ENCODE peak calls at places on chromosomes 3 and 15, in ten cellular contexts. O is stimulated activated CD4-positive, alpha-beta T cell treated with anti-CD3 and anti-CD28 coated beads, Interleukin-4, amount 100 ng/mL, for 24 hours; J is stomach; P is stimulated activated effector memory CD8-positive, alpha-beta T cell treated with anti-CD3 and anti-CD28 coated beads, Interleukin-12 subunit alpha, Interleukin-12 subunit beta, amount 100 ng/mL, for 72 hours; B is naive B cell; N is NCI-H446 treated with DMSO at 0.1 percent for 48 hours; Y is endodermal cell; C is fibroblast of the conjunctiva; G is cardiac fibroblast; E is heart left ventricle. M is an unnamed sample.

GRCh38 chr15:91268510-91268909 is 168.5 kb downstream of the SV2B start:
- DNase-seq in P (no peak), C (no peak), B (no peak), N (no peak), E (no peak), O (no peak), Y (peak; percentile 81), G (no peak), J (no peak), M (no peak)

GRCh38 chr3:107430214-107431047 is 53.2 kb downstream of the CCDC54 start:
- DNase-seq in J (no peak), P (no peak), N (no peak), C (no peak), Y (peak; percentile 68), G (peak; percentile 59), B (peak; percentile 9), O (no peak), E (peak; percentile 29), M (peak; percentile 14)

GRCh38 chr3:190012314-190012782 is 108.3 kb downstream of the P3H2 start:
- DNase-seq in C (no peak), P (no peak), N (no peak), Y (peak; percentile 60), J (no peak), O (no peak), B (no peak), E (no peak), G (peak; percentile 55), M (peak; percentile 24)

GRCh38 chr3:77078279-77078678 is 38.4 kb downstream of the ROBO2 start:
- DNase-seq in Y (no peak), B (no peak), E (no peak), O (no peak), P (no peak), N (no peak), J (no peak), G (no peak), C (no peak), M (no peak)

GRCh38 chr15:101045236-101045646 is 126.1 kb downstream of the LRRK1 start:
- DNase-seq in E (peak; percentile 47), G (peak; percentile 59), N (no peak), O (no peak), J (peak; percentile 15), Y (no peak), B (no peak), P (no peak), C (no peak), M (no peak)

GRCh38 chr3:11170052-11170770 is 15.9 kb downstream of the HRH1 start:
- DNase-seq in G (no peak), Y (peak; percentile 36), B (no peak), J (no peak), C (no peak), O (no peak), P (no peak), N (no peak), E (no peak), M (no peak)

GRCh38 chr15:96626936-96627577 is 296.6 kb downstream of the NR2F2 start:
- DNase-seq in Y (peak; percentile 43), G (peak; percentile 6), E (peak; percentile 52), O (no peak), J (no peak), B (no peak), C (no peak), N (no peak), P (no peak), M (no peak)

GRCh38 chr15:76812381-76812780 is 92.8 kb downstream of the SCAPER start:
- DNase-seq in O (no peak), J (no peak), B (no peak), G (no peak), P (no peak), C (no peak), E (no peak), N (no peak), Y (no peak), M (no peak)

GRCh38 chr3:125357032-125357658 is 18.0 kb downstream of the ZNF148 start:
- DNase-seq in C (no peak), E (peak; percentile 63), P (peak; percentile 9), N (no peak), B (peak; percentile 66), J (peak; percentile 33), G (no peak), Y (peak; percentile 70), O (peak; percentile 58), M (peak; percentile 86)

GRCh38 chr3:20999661-21000060 is 751.3 kb downstream of the ZNF385D start:
- DNase-seq in O (no peak), G (no peak), N (no peak), E (no peak), B (no peak), Y (no peak), P (no peak), C (no peak), J (no peak), M (no peak)

GRCh38 chr3:43796041-43796596 is 105.4 kb downstream of the ABHD5 start:
- DNase-seq in N (no peak), B (no peak), P (no peak), O (no peak), C (no peak), J (no peak), G (peak; percentile 33), Y (no peak), E (no peak), M (no peak)

GRCh38 chr3:158430968-158431367 is 140.0 kb upstream of the MLF1 start:
- DNase-seq in Y (no peak), N (no peak), C (no peak), G (no peak), B (no peak), J (no peak), O (no peak), E (no peak), P (no peak), M (no peak)

GRCh38 chr3:13219902-13220296 is 146.7 kb upstream of the IQSEC1 start:
- DNase-seq in J (no peak), O (no peak), P (no peak), Y (no peak), B (no peak), E (no peak), C (no peak), G (no peak), N (no peak), M (no peak)

GRCh38 chr15:27768731-27769510 is 330.2 kb downstream of the OCA2 start:
- DNase-seq in O (no peak), P (no peak), G (no peak), N (no peak), Y (no peak), C (no peak), J (no peak), B (no peak), E (no peak), M (no peak)

GRCh38 chr3:14524920-14525660 is 15.1 kb downstream of the GRIP2 start:
- DNase-seq in J (no peak), Y (peak; percentile 42), N (no peak), C (no peak), O (no peak), B (no peak), E (peak; percentile 15), G (no peak), P (no peak), M (no peak)

GRCh38 chr15:74044267-74045110 is 37.9 kb downstream of the GOLGA6A start:
- DNase-seq in N (no peak), B (no peak), J (no peak), C (no peak), E (peak; percentile 81), O (no peak), P (no peak), G (no peak), Y (no peak), M (no peak)

GRCh38 chr3:116000315-116000714 is 377.0 kb downstream of the GAP43 start:
- DNase-seq in B (no peak), O (no peak), C (peak; percentile 49), G (peak; percentile 97), J (no peak), Y (no peak), P (no peak), E (no peak), N (no peak), M (peak; percentile 44)

GRCh38 chr15:81083201-81083600 is 50.9 kb upstream of the CFAP161 start:
- DNase-seq in B (no peak), O (no peak), Y (no peak), C (no peak), E (no peak), G (no peak), N (no peak), J (no peak), P (no peak), M (no peak)

GRCh38 chr15:63387741-63388468 is 6.3 kb upstream of the CA12 start:
- DNase-seq in E (no peak), C (no peak), B (no peak), J (no peak), Y (no peak), O (no peak), N (no peak), G (no peak), P (no peak), M (no peak)

GRCh38 chr3:130711885-130712284 is 34.7 kb downstream of the PIK3R4 start:
- DNase-seq in J (no peak), O (no peak), E (no peak), B (no peak), C (peak; percentile 43), N (no peak), P (no peak), G (no peak), Y (no peak), M (no peak)

GRCh38 chr3:159139326-159139725 is 337.5 kb downstream of the MFSD1 start:
- DNase-seq in C (no peak), B (no peak), P (no peak), Y (no peak), O (no peak), N (no peak), G (no peak), J (no peak), E (no peak), M (no peak)

GRCh38 chr3:138348107-138348949 is at the start of gene MRAS:
- DNase-seq in P (peak; percentile 5), Y (peak; percentile 92), C (peak; percentile 45), N (peak; percentile 22), J (peak; percentile 79), E (peak; percentile 91), G (peak; percentile 82), O (peak; percentile 6), B (no peak), M (peak; percentile 91)

GRCh38 chr3:58356054-58356453 is 23.4 kb downstream of the PXK start:
- DNase-seq in G (no peak), P (no peak), C (no peak), N (no peak), J (no peak), E (peak; percentile 31), O (no peak), Y (no peak), B (peak; percentile 75), M (no peak)

GRCh38 chr3:141368062-141368924 is at the start of gene ZBTB38:
- DNase-seq in C (peak; percentile 80), J (peak; percentile 93), B (no peak), Y (peak; percentile 95), P (no peak), E (peak; percentile 93), N (no peak), O (no peak), G (peak; percentile 99), M (peak; percentile 91)

GRCh38 chr15:101520395-101520794 is 30.9 kb upstream of the PCSK6 start:
- DNase-seq in N (no peak), Y (no peak), E (no peak), C (no peak), G (no peak), O (no peak), J (no peak), P (no peak), B (no peak), M (no peak)